ENCODE peak calls at places on chromosomes 2 and 18, in five cellular contexts. D is effector memory CD8-positive, alpha-beta T cell; E is mammary epithelial cell; V is stimulated activated CD4-positive, alpha-beta T cell treated with anti-CD3 and anti-CD28 coated beads, Interleukin-4, amount 100 ng/mL, for 1 hour; M is left colon. X is an unnamed sample.

GRCh38 chr18:79596451-79597175 is 83.0 kb upstream of the CTDP1 start:
- DNase-seq in D (no peak), M (no peak), V (no peak), E (no peak), X (no peak)

GRCh38 chr2:105674859-105675541 is 69.7 kb upstream of the NCK2 start:
- DNase-seq in E (no peak), V (peak), D (no peak), M (no peak), X (no peak)

GRCh38 chr2:118246726-118247125 is 158.5 kb downstream of the INSIG2 start:
- DNase-seq in M (no peak), E (peak), V (no peak), D (no peak), X (no peak)

GRCh38 chr2:20568501-20569463 is 82.1 kb downstream of the HS1BP3 start:
- DNase-seq in E (peak), M (no peak), D (no peak), V (no peak), X (no peak)

GRCh38 chr2:172878260-172878659 is 142.6 kb downstream of the RAPGEF4 start:
- DNase-seq in V (no peak), D (no peak), M (no peak), E (no peak), X (no peak)

GRCh38 chr18:35933982-35934381 is 38.5 kb upstream of the RMP24 start:
- DNase-seq in M (no peak), V (no peak), D (no peak), E (peak), X (no peak)

GRCh38 chr2:206855585-206856433 is 83.5 kb upstream of the CPO start:
- DNase-seq in D (no peak), V (no peak), E (no peak), M (no peak), X (no peak)

GRCh38 chr2:222418734-222419133 is 5.6 kb upstream of the SGPP2 start:
- DNase-seq in V (no peak), M (no peak), D (no peak), E (no peak), X (no peak)

GRCh38 chr2:59684771-59685166 is 868.7 kb downstream of the BCL11A start:
- DNase-seq in M (no peak), V (no peak), E (no peak), D (no peak), X (no peak)

GRCh38 chr2:1582891-1583341 is 161.4 kb downstream of the PXDN start:
- DNase-seq in E (no peak), V (no peak), M (no peak), D (no peak), X (no peak)

GRCh38 chr2:216016581-216016980 is 3.2 kb upstream of the MREG start:
- DNase-seq in V (no peak), E (no peak), M (no peak), D (no peak), X (no peak)

GRCh38 chr2:10414591-10414990 is 33.5 kb downstream of the ODC1 start:
- DNase-seq in E (no peak), V (no peak), D (no peak), M (no peak), X (no peak)

GRCh38 chr2:167733750-167734149 is 513.6 kb downstream of the STK39 start:
- DNase-seq in M (peak), V (no peak), E (no peak), D (no peak), X (no peak)

GRCh38 chr2:151860613-151861146 is 32.5 kb upstream of the ARL5A start:
- DNase-seq in E (peak), M (no peak), D (no peak), V (no peak), X (no peak)

GRCh38 chr2:20530520-20530919 is 83.6 kb downstream of the RHOB start:
- DNase-seq in M (no peak), V (no peak), E (no peak), D (no peak), X (no peak)

GRCh38 chr2:225010804-225011203 is 31.5 kb downstream of the DOCK10 start:
- DNase-seq in M (no peak), V (no peak), D (no peak), E (peak), X (peak)

GRCh38 chr2:109545828-109546713 is 67.7 kb downstream of the SEPTIN10 start:
- DNase-seq in M (peak), D (peak), E (peak), V (peak), X (peak)

GRCh38 chr2:237669628-237670351 is 42.4 kb downstream of the LRRFIP1 start:
- DNase-seq in E (no peak), M (peak), D (no peak), V (no peak), X (peak)

GRCh38 chr2:159010340-159010739 is 41.9 kb downstream of the TANC1 start:
- DNase-seq in D (no peak), M (no peak), V (no peak), E (peak), X (peak)

GRCh38 chr2:2664989-2665833 is 334.1 kb upstream of the MYT1L start:
- DNase-seq in D (no peak), M (no peak), E (no peak), V (no peak), X (peak)

GRCh38 chr2:55743583-55743982 is 49.9 kb upstream of the PNPT1 start:
- DNase-seq in E (peak), D (no peak), V (no peak), M (no peak), X (peak)

GRCh38 chr2:215579809-215580208 is 143.9 kb upstream of the FN1 start:
- DNase-seq in M (no peak), D (no peak), E (peak), V (no peak), X (no peak)

GRCh38 chr18:45755936-45756335 is 32.0 kb downstream of the SLC14A1 start:
- DNase-seq in D (no peak), M (peak), E (peak), V (no peak), X (peak)

GRCh38 chr2:162623888-162624287 is 214.7 kb downstream of the KCNH7 start:
- DNase-seq in V (no peak), D (no peak), E (peak), M (no peak), X (no peak)

GRCh38 chr18:8990276-8991031 is 112.0 kb upstream of the NDUFV2 start:
- DNase-seq in E (no peak), V (no peak), D (no peak), M (no peak), X (no peak)

GRCh38 chr18:64713284-64713683 is 564.4 kb upstream of the LINC00305 start:
- DNase-seq in D (no peak), V (no peak), E (no peak), M (no peak), X (no peak)

GRCh38 chr18:72056171-72056570 is 488.0 kb downstream of the CBLN2 start:
- DNase-seq in V (no peak), E (no peak), D (no peak), M (no peak), X (no peak)

X was measured in SJSA1.